ENCODE peak calls at places on chromosomes 7 and 10, in seven cellular contexts. One of them, this sample, is unnamed.

GRCh38 chr7:17095951-17096350 is 202.5 kb upstream of the AHR start:
- DNase-seq in mesenchymal stem cell: no peak
- DNase-seq in neuronal stem cell: no peak
- DNase-seq in H1: no peak
- DNase-seq in trophoblast cell: no peak
- DNase-seq in H9: no peak
- DNase-seq in mesendoderm: no peak
- DNase-seq in this sample: no peak

GRCh38 chr7:154287370-154287769 is 235.2 kb downstream of the DPP6 start:
- DNase-seq in neuronal stem cell: no peak
- DNase-seq in trophoblast cell: no peak
- DNase-seq in mesendoderm: peak
- DNase-seq in mesenchymal stem cell: no peak
- DNase-seq in H1: no peak
- DNase-seq in H9: no peak
- DNase-seq in this sample: no peak

GRCh38 chr7:19099194-19099593 is 18.2 kb downstream of the TWIST1 start:
- DNase-seq in trophoblast cell: no peak
- DNase-seq in neuronal stem cell: no peak
- DNase-seq in mesendoderm: no peak
- DNase-seq in H9: no peak
- DNase-seq in mesenchymal stem cell: no peak
- DNase-seq in H1: no peak
- DNase-seq in this sample: no peak

GRCh38 chr7:38273286-38273995 is at the start of gene TARP:
- DNase-seq in mesenchymal stem cell: no peak
- DNase-seq in neuronal stem cell: no peak
- DNase-seq in mesendoderm: peak
- DNase-seq in H9: no peak
- DNase-seq in trophoblast cell: peak
- DNase-seq in H1: no peak
- DNase-seq in this sample: no peak

GRCh38 chr10:100007239-100008141 is 2.3 kb downstream of the DNMBP start:
- DNase-seq in mesenchymal stem cell: peak
- DNase-seq in neuronal stem cell: no peak
- DNase-seq in trophoblast cell: no peak
- DNase-seq in mesendoderm: no peak
- DNase-seq in H9: no peak
- DNase-seq in H1: no peak
- DNase-seq in this sample: no peak

GRCh38 chr10:124989526-124989925 is 47.6 kb downstream of the ZRANB1 start:
- DNase-seq in trophoblast cell: no peak
- DNase-seq in H9: no peak
- DNase-seq in mesendoderm: no peak
- DNase-seq in mesenchymal stem cell: no peak
- DNase-seq in neuronal stem cell: no peak
- DNase-seq in H1: no peak
- DNase-seq in this sample: no peak

GRCh38 chr10:89392974-89393373 is 551 bp downstream of the IFIT1 start:
- DNase-seq in neuronal stem cell: no peak
- DNase-seq in H1: no peak
- DNase-seq in trophoblast cell: peak
- DNase-seq in mesendoderm: no peak
- DNase-seq in H9: no peak
- DNase-seq in mesenchymal stem cell: peak
- DNase-seq in this sample: peak

GRCh38 chr7:74294191-74294998 is 5.2 kb downstream of the CLIP2 start:
- DNase-seq in neuronal stem cell: no peak
- DNase-seq in mesendoderm: no peak
- DNase-seq in mesenchymal stem cell: peak
- DNase-seq in H1: no peak
- DNase-seq in H9: no peak
- DNase-seq in trophoblast cell: no peak
- DNase-seq in this sample: no peak

GRCh38 chr10:17669185-17669872 is 25.4 kb downstream of the STAM start:
- DNase-seq in neuronal stem cell: no peak
- DNase-seq in mesendoderm: no peak
- DNase-seq in H9: no peak
- DNase-seq in H1: no peak
- DNase-seq in trophoblast cell: no peak
- DNase-seq in mesenchymal stem cell: no peak
- DNase-seq in this sample: no peak

GRCh38 chr10:86102031-86102430 is 264.6 kb downstream of the GRID1 start:
- DNase-seq in mesenchymal stem cell: no peak
- DNase-seq in H9: no peak
- DNase-seq in neuronal stem cell: no peak
- DNase-seq in trophoblast cell: no peak
- DNase-seq in mesendoderm: no peak
- DNase-seq in H1: no peak
- DNase-seq in this sample: no peak

GRCh38 chr10:119859422-119860258 is 13.0 kb downstream of the MCMBP start:
- DNase-seq in mesenchymal stem cell: peak
- DNase-seq in trophoblast cell: no peak
- DNase-seq in H9: no peak
- DNase-seq in H1: no peak
- DNase-seq in mesendoderm: peak
- DNase-seq in neuronal stem cell: peak
- DNase-seq in this sample: peak

GRCh38 chr10:98019784-98020183 is 10.6 kb downstream of the CRTAC1 start:
- DNase-seq in neuronal stem cell: no peak
- DNase-seq in H9: no peak
- DNase-seq in mesenchymal stem cell: no peak
- DNase-seq in H1: no peak
- DNase-seq in trophoblast cell: no peak
- DNase-seq in mesendoderm: no peak
- DNase-seq in this sample: no peak

GRCh38 chr7:44061645-44062179 is 3.7 kb downstream of the PGAM2 start:
- DNase-seq in H1: no peak
- DNase-seq in trophoblast cell: no peak
- DNase-seq in H9: no peak
- DNase-seq in mesendoderm: no peak
- DNase-seq in mesenchymal stem cell: no peak
- DNase-seq in neuronal stem cell: no peak
- DNase-seq in this sample: no peak

GRCh38 chr10:119270893-119271361 is 63.6 kb downstream of the GRK5 start:
- DNase-seq in mesendoderm: no peak
- DNase-seq in H9: no peak
- DNase-seq in trophoblast cell: peak
- DNase-seq in mesenchymal stem cell: no peak
- DNase-seq in neuronal stem cell: no peak
- DNase-seq in H1: no peak
- DNase-seq in this sample: peak

GRCh38 chr10:132897516-132898381 is 44.6 kb downstream of the CFAP46 start:
- DNase-seq in H9: no peak
- DNase-seq in H1: no peak
- DNase-seq in trophoblast cell: no peak
- DNase-seq in mesendoderm: no peak
- DNase-seq in mesenchymal stem cell: no peak
- DNase-seq in neuronal stem cell: no peak
- DNase-seq in this sample: no peak

GRCh38 chr7:158252081-158252836 is 335.4 kb downstream of the PTPRN2 start:
- DNase-seq in mesendoderm: no peak
- DNase-seq in mesenchymal stem cell: no peak
- DNase-seq in H9: peak
- DNase-seq in trophoblast cell: no peak
- DNase-seq in neuronal stem cell: no peak
- DNase-seq in H1: peak
- DNase-seq in this sample: no peak

GRCh38 chr10:132417249-132417878 is 20.4 kb downstream of the PWWP2B start:
- DNase-seq in neuronal stem cell: no peak
- DNase-seq in H9: no peak
- DNase-seq in mesenchymal stem cell: no peak
- DNase-seq in mesendoderm: no peak
- DNase-seq in trophoblast cell: no peak
- DNase-seq in H1: no peak
- DNase-seq in this sample: no peak

GRCh38 chr7:51162724-51163329 is 153.8 kb downstream of the COBL start:
- DNase-seq in H1: peak
- DNase-seq in trophoblast cell: peak
- DNase-seq in mesendoderm: peak
- DNase-seq in H9: peak
- DNase-seq in neuronal stem cell: peak
- DNase-seq in mesenchymal stem cell: peak
- DNase-seq in this sample: peak

DNA sequence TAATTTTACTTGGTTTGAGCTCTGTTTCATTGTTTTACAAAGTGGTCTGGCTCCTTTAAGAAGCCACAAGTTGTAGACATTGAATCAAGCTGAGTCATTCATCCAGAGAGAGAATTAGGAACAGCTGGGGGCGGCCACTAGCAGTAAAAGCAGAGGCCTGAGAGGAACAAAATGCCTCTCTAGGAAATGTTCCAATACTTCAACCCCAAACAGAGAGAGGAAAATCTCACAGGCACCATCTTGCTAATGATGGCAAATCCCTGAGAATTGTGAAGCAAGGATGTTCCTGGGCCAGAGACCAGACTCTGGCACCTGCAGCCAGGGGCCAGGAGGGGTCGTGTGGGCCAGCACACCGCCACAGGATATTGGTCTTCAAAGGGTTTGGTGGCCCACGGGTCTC is 26.5 kb upstream of the TRIL start:
- DNase-seq in mesenchymal stem cell: peak
- DNase-seq in neuronal stem cell: peak
- DNase-seq in H9: peak
- DNase-seq in mesendoderm: peak
- DNase-seq in H1: no peak
- DNase-seq in trophoblast cell: no peak
- DNase-seq in this sample: peak
- H2BK5ac ChIP-seq in mesenchymal stem cell: no peak
- H2BK5ac ChIP-seq in neuronal stem cell: no peak
- H2BK5ac ChIP-seq in H9: no peak
- H2BK5ac ChIP-seq in mesendoderm: no peak
- H2BK5ac ChIP-seq in H1: peak
- H2BK5ac ChIP-seq in trophoblast cell: peak
- H2BK5ac ChIP-seq in this sample: peak

DNA sequence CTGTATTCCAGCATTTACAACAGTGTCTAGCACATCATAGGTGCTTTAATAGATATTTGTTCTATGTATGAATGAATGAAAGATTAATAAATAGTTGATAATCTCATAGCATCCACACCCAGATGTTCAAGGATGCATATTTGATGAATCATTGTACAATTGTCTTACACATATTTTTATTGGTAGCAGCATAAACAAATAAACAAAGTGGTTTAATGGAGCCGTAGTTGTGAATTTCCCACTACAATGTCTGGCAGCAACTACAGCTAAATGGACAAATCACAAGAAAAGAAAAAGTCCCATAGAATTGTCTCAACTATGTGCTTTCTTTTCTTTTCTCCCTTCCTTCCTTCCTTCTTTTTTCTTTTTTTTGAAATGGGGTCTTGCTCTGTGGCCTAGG is 150.8 kb downstream of the NRP1 start:
- DNase-seq in neuronal stem cell: no peak
- DNase-seq in H1: no peak
- DNase-seq in mesenchymal stem cell: peak
- DNase-seq in trophoblast cell: no peak
- DNase-seq in mesendoderm: no peak
- DNase-seq in H9: no peak
- DNase-seq in this sample: no peak
- H2BK5ac ChIP-seq in neuronal stem cell: no peak
- H2BK5ac ChIP-seq in H1: no peak
- H2BK5ac ChIP-seq in mesenchymal stem cell: no peak
- H2BK5ac ChIP-seq in trophoblast cell: no peak
- H2BK5ac ChIP-seq in mesendoderm: no peak
- H2BK5ac ChIP-seq in H9: no peak
- H2BK5ac ChIP-seq in this sample: no peak

GRCh38 chr10:101132636-101133473 is 1.8 kb downstream of the TLX1 start:
- DNase-seq in neuronal stem cell: no peak
- DNase-seq in mesenchymal stem cell: no peak
- DNase-seq in H9: no peak
- DNase-seq in mesendoderm: no peak
- DNase-seq in trophoblast cell: no peak
- DNase-seq in H1: no peak
- DNase-seq in this sample: no peak
- H2BK5ac ChIP-seq in neuronal stem cell: peak
- H2BK5ac ChIP-seq in mesenchymal stem cell: no peak
- H2BK5ac ChIP-seq in H9: no peak
- H2BK5ac ChIP-seq in mesendoderm: no peak
- H2BK5ac ChIP-seq in trophoblast cell: no peak
- H2BK5ac ChIP-seq in H1: no peak
- H2BK5ac ChIP-seq in this sample: no peak

GRCh38 chr7:20316706-20317105 is 14.0 kb upstream of the ITGB8 start:
- DNase-seq in mesendoderm: no peak
- DNase-seq in trophoblast cell: no peak
- DNase-seq in H9: no peak
- DNase-seq in H1: no peak
- DNase-seq in mesenchymal stem cell: no peak
- DNase-seq in neuronal stem cell: no peak
- DNase-seq in this sample: no peak
- H2BK5ac ChIP-seq in mesendoderm: no peak
- H2BK5ac ChIP-seq in trophoblast cell: no peak
- H2BK5ac ChIP-seq in H9: no peak
- H2BK5ac ChIP-seq in H1: no peak
- H2BK5ac ChIP-seq in mesenchymal stem cell: no peak
- H2BK5ac ChIP-seq in neuronal stem cell: no peak
- H2BK5ac ChIP-seq in this sample: no peak

GRCh38 chr7:45244996-45245395 is 87.4 kb downstream of the RAMP3 start:
- DNase-seq in trophoblast cell: no peak
- DNase-seq in H9: no peak
- DNase-seq in mesendoderm: no peak
- DNase-seq in neuronal stem cell: no peak
- DNase-seq in mesenchymal stem cell: no peak
- DNase-seq in H1: no peak
- DNase-seq in this sample: no peak
- H2BK5ac ChIP-seq in trophoblast cell: no peak
- H2BK5ac ChIP-seq in H9: no peak
- H2BK5ac ChIP-seq in mesendoderm: no peak
- H2BK5ac ChIP-seq in neuronal stem cell: no peak
- H2BK5ac ChIP-seq in mesenchymal stem cell: no peak
- H2BK5ac ChIP-seq in H1: no peak
- H2BK5ac ChIP-seq in this sample: no peak

DNA sequence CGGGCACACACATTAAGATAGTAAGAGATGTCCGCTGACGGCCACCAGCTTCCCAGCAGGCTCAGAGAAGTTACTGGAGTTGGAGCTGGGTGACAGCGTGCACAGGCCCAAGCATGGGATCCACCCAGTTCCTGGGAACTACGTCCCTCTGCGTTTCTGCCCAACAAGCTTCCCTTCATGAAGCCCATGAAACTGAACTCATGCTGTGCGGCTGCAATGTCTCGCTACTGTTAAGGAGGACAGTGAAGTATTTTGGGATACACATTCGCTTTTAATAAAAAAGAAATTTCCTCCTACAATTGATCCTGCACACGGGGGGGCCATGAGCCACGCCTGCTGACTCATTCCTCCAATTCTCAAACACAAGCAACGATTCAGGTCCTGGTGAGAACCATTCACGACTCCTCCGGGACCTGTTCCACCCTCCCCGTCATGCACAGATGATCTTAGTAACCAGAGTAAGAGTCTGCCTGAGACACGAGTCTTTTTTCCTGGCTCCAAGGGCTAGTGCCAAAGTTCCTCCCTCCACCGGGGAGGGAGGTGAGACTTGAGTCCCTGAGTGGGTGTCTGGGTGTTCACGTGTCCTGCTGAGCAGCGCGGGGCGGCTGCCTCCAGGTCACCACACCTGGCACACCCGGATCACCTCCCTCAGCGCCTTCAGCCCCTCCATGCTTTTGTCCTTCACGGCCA is 2.6 kb downstream of the PSMG3 start:
- DNase-seq in mesenchymal stem cell: peak
- DNase-seq in H1: no peak
- DNase-seq in mesendoderm: no peak
- DNase-seq in neuronal stem cell: no peak
- DNase-seq in H9: no peak
- DNase-seq in trophoblast cell: no peak
- DNase-seq in this sample: peak
- H2BK5ac ChIP-seq in mesenchymal stem cell: no peak
- H2BK5ac ChIP-seq in H1: peak
- H2BK5ac ChIP-seq in mesendoderm: no peak
- H2BK5ac ChIP-seq in neuronal stem cell: no peak
- H2BK5ac ChIP-seq in H9: no peak
- H2BK5ac ChIP-seq in trophoblast cell: no peak
- H2BK5ac ChIP-seq in this sample: peak

GRCh38 chr7:29033584-29033983 is 75.5 kb upstream of the TRIL start:
- DNase-seq in mesenchymal stem cell: no peak
- DNase-seq in trophoblast cell: no peak
- DNase-seq in H9: no peak
- DNase-seq in H1: no peak
- DNase-seq in neuronal stem cell: no peak
- DNase-seq in mesendoderm: no peak
- DNase-seq in this sample: no peak
- H2BK5ac ChIP-seq in mesenchymal stem cell: no peak
- H2BK5ac ChIP-seq in trophoblast cell: no peak
- H2BK5ac ChIP-seq in H9: no peak
- H2BK5ac ChIP-seq in H1: no peak
- H2BK5ac ChIP-seq in neuronal stem cell: no peak
- H2BK5ac ChIP-seq in mesendoderm: no peak
- H2BK5ac ChIP-seq in this sample: no peak

This sample was measured in IMR-90.